ENCODE peak calls at places on chromosome 5, in nine cellular contexts. One of them, this sample, is unnamed.

GRCh38 chr5:172860520-172861443 is 26.7 kb downstream of the ERGIC1 start:
- DNase-seq in nephron progenitor cell: no peak
- DNase-seq in activated CD4-positive, alpha-beta T cell treated with anti-CD3 and anti-CD28 coated beads, Interleukin-2, amount 10 ng/mL, durations not matched to agents 7 days and 5 days: no peak
- DNase-seq in foreskin fibroblast: peak
- DNase-seq in ureter: peak
- DNase-seq in nucleus accumbens: peak
- DNase-seq in activated naive CD4-positive, alpha-beta T cell: no peak
- DNase-seq in lung: peak
- DNase-seq in astrocyte of the spinal cord: peak
- DNase-seq in this sample: peak

GRCh38 chr5:132829742-132830435 is 558 bp downstream of the SHROOM1 start:
- DNase-seq in nephron progenitor cell: peak
- DNase-seq in activated CD4-positive, alpha-beta T cell treated with anti-CD3 and anti-CD28 coated beads, Interleukin-2, amount 10 ng/mL, durations not matched to agents 7 days and 5 days: peak
- DNase-seq in foreskin fibroblast: peak
- DNase-seq in ureter: peak
- DNase-seq in nucleus accumbens: peak
- DNase-seq in activated naive CD4-positive, alpha-beta T cell: peak
- DNase-seq in lung: peak
- DNase-seq in astrocyte of the spinal cord: peak
- DNase-seq in this sample: peak

GRCh38 chr5:89703799-89704198 is 705.8 kb downstream of the CETN3 start:
- DNase-seq in nephron progenitor cell: peak
- DNase-seq in activated CD4-positive, alpha-beta T cell treated with anti-CD3 and anti-CD28 coated beads, Interleukin-2, amount 10 ng/mL, durations not matched to agents 7 days and 5 days: no peak
- DNase-seq in foreskin fibroblast: no peak
- DNase-seq in ureter: no peak
- DNase-seq in nucleus accumbens: no peak
- DNase-seq in activated naive CD4-positive, alpha-beta T cell: no peak
- DNase-seq in lung: no peak
- DNase-seq in astrocyte of the spinal cord: peak
- DNase-seq in this sample: no peak

GRCh38 chr5:60674670-60675069 is 25.3 kb downstream of the DEPDC1B start:
- DNase-seq in nephron progenitor cell: no peak
- DNase-seq in activated CD4-positive, alpha-beta T cell treated with anti-CD3 and anti-CD28 coated beads, Interleukin-2, amount 10 ng/mL, durations not matched to agents 7 days and 5 days: no peak
- DNase-seq in foreskin fibroblast: no peak
- DNase-seq in ureter: no peak
- DNase-seq in nucleus accumbens: no peak
- DNase-seq in activated naive CD4-positive, alpha-beta T cell: no peak
- DNase-seq in lung: no peak
- DNase-seq in astrocyte of the spinal cord: no peak
- DNase-seq in this sample: peak

GRCh38 chr5:139178948-139179347 is 19.2 kb downstream of the SIL1 start:
- DNase-seq in nephron progenitor cell: no peak
- DNase-seq in activated CD4-positive, alpha-beta T cell treated with anti-CD3 and anti-CD28 coated beads, Interleukin-2, amount 10 ng/mL, durations not matched to agents 7 days and 5 days: no peak
- DNase-seq in foreskin fibroblast: no peak
- DNase-seq in ureter: peak
- DNase-seq in nucleus accumbens: no peak
- DNase-seq in activated naive CD4-positive, alpha-beta T cell: no peak
- DNase-seq in lung: peak
- DNase-seq in astrocyte of the spinal cord: peak
- DNase-seq in this sample: no peak

GRCh38 chr5:146519554-146519953 is 3.6 kb upstream of the GPR151 start:
- DNase-seq in nephron progenitor cell: no peak
- DNase-seq in activated CD4-positive, alpha-beta T cell treated with anti-CD3 and anti-CD28 coated beads, Interleukin-2, amount 10 ng/mL, durations not matched to agents 7 days and 5 days: no peak
- DNase-seq in foreskin fibroblast: no peak
- DNase-seq in ureter: no peak
- DNase-seq in nucleus accumbens: no peak
- DNase-seq in activated naive CD4-positive, alpha-beta T cell: no peak
- DNase-seq in lung: no peak
- DNase-seq in astrocyte of the spinal cord: no peak
- DNase-seq in this sample: no peak

GRCh38 chr5:82494942-82495341 is 216.8 kb upstream of the RPS23 start:
- DNase-seq in nephron progenitor cell: no peak
- DNase-seq in activated CD4-positive, alpha-beta T cell treated with anti-CD3 and anti-CD28 coated beads, Interleukin-2, amount 10 ng/mL, durations not matched to agents 7 days and 5 days: no peak
- DNase-seq in foreskin fibroblast: peak
- DNase-seq in ureter: no peak
- DNase-seq in nucleus accumbens: no peak
- DNase-seq in activated naive CD4-positive, alpha-beta T cell: no peak
- DNase-seq in lung: no peak
- DNase-seq in astrocyte of the spinal cord: no peak
- DNase-seq in this sample: no peak

GRCh38 chr5:74422671-74423070 is 217.9 kb downstream of the ENC1 start:
- DNase-seq in nephron progenitor cell: no peak
- DNase-seq in activated CD4-positive, alpha-beta T cell treated with anti-CD3 and anti-CD28 coated beads, Interleukin-2, amount 10 ng/mL, durations not matched to agents 7 days and 5 days: no peak
- DNase-seq in foreskin fibroblast: no peak
- DNase-seq in ureter: no peak
- DNase-seq in nucleus accumbens: no peak
- DNase-seq in activated naive CD4-positive, alpha-beta T cell: no peak
- DNase-seq in lung: no peak
- DNase-seq in astrocyte of the spinal cord: no peak
- DNase-seq in this sample: no peak

GRCh38 chr5:26543987-26544386 is 494.4 kb downstream of the CDH9 start:
- DNase-seq in nephron progenitor cell: no peak
- DNase-seq in activated CD4-positive, alpha-beta T cell treated with anti-CD3 and anti-CD28 coated beads, Interleukin-2, amount 10 ng/mL, durations not matched to agents 7 days and 5 days: no peak
- DNase-seq in foreskin fibroblast: no peak
- DNase-seq in ureter: no peak
- DNase-seq in nucleus accumbens: no peak
- DNase-seq in activated naive CD4-positive, alpha-beta T cell: no peak
- DNase-seq in lung: no peak
- DNase-seq in astrocyte of the spinal cord: no peak
- DNase-seq in this sample: no peak

GRCh38 chr5:171863928-171864327 is 78.3 kb downstream of the SMIM23 start:
- DNase-seq in nephron progenitor cell: no peak
- DNase-seq in activated CD4-positive, alpha-beta T cell treated with anti-CD3 and anti-CD28 coated beads, Interleukin-2, amount 10 ng/mL, durations not matched to agents 7 days and 5 days: no peak
- DNase-seq in foreskin fibroblast: peak
- DNase-seq in ureter: no peak
- DNase-seq in nucleus accumbens: no peak
- DNase-seq in activated naive CD4-positive, alpha-beta T cell: no peak
- DNase-seq in lung: no peak
- DNase-seq in astrocyte of the spinal cord: peak
- DNase-seq in this sample: no peak

GRCh38 chr5:163622796-163623195 is 117.4 kb downstream of the MAT2B start:
- DNase-seq in nephron progenitor cell: no peak
- DNase-seq in activated CD4-positive, alpha-beta T cell treated with anti-CD3 and anti-CD28 coated beads, Interleukin-2, amount 10 ng/mL, durations not matched to agents 7 days and 5 days: no peak
- DNase-seq in foreskin fibroblast: no peak
- DNase-seq in ureter: no peak
- DNase-seq in nucleus accumbens: no peak
- DNase-seq in activated naive CD4-positive, alpha-beta T cell: no peak
- DNase-seq in lung: no peak
- DNase-seq in astrocyte of the spinal cord: peak
- DNase-seq in this sample: no peak

GRCh38 chr5:168238422-168238821 is 53.0 kb upstream of the WWC1 start:
- DNase-seq in nephron progenitor cell: no peak
- DNase-seq in activated CD4-positive, alpha-beta T cell treated with anti-CD3 and anti-CD28 coated beads, Interleukin-2, amount 10 ng/mL, durations not matched to agents 7 days and 5 days: no peak
- DNase-seq in foreskin fibroblast: no peak
- DNase-seq in ureter: no peak
- DNase-seq in nucleus accumbens: no peak
- DNase-seq in activated naive CD4-positive, alpha-beta T cell: no peak
- DNase-seq in lung: no peak
- DNase-seq in astrocyte of the spinal cord: no peak
- DNase-seq in this sample: no peak

GRCh38 chr5:175867587-175868347 is 3.6 kb upstream of the CPLX2 start:
- DNase-seq in nephron progenitor cell: no peak
- DNase-seq in activated CD4-positive, alpha-beta T cell treated with anti-CD3 and anti-CD28 coated beads, Interleukin-2, amount 10 ng/mL, durations not matched to agents 7 days and 5 days: no peak
- DNase-seq in foreskin fibroblast: no peak
- DNase-seq in ureter: no peak
- DNase-seq in nucleus accumbens: no peak
- DNase-seq in activated naive CD4-positive, alpha-beta T cell: no peak
- DNase-seq in lung: no peak
- DNase-seq in astrocyte of the spinal cord: no peak
- DNase-seq in this sample: peak

GRCh38 chr5:140346348-140347221 is at the start of gene HBEGF:
- DNase-seq in nephron progenitor cell: peak
- DNase-seq in activated CD4-positive, alpha-beta T cell treated with anti-CD3 and anti-CD28 coated beads, Interleukin-2, amount 10 ng/mL, durations not matched to agents 7 days and 5 days: peak
- DNase-seq in foreskin fibroblast: peak
- DNase-seq in ureter: peak
- DNase-seq in nucleus accumbens: peak
- DNase-seq in activated naive CD4-positive, alpha-beta T cell: no peak
- DNase-seq in lung: peak
- DNase-seq in astrocyte of the spinal cord: peak
- DNase-seq in this sample: peak

GRCh38 chr5:42423285-42424152 is at the start of gene GHR:
- DNase-seq in nephron progenitor cell: peak
- DNase-seq in activated CD4-positive, alpha-beta T cell treated with anti-CD3 and anti-CD28 coated beads, Interleukin-2, amount 10 ng/mL, durations not matched to agents 7 days and 5 days: peak
- DNase-seq in foreskin fibroblast: peak
- DNase-seq in ureter: peak
- DNase-seq in nucleus accumbens: peak
- DNase-seq in activated naive CD4-positive, alpha-beta T cell: no peak
- DNase-seq in lung: peak
- DNase-seq in astrocyte of the spinal cord: peak
- DNase-seq in this sample: peak

GRCh38 chr5:124651663-124652513 is 94.6 kb downstream of the ZNF608 start:
- DNase-seq in nephron progenitor cell: peak
- DNase-seq in activated CD4-positive, alpha-beta T cell treated with anti-CD3 and anti-CD28 coated beads, Interleukin-2, amount 10 ng/mL, durations not matched to agents 7 days and 5 days: peak
- DNase-seq in foreskin fibroblast: peak
- DNase-seq in ureter: peak
- DNase-seq in nucleus accumbens: peak
- DNase-seq in activated naive CD4-positive, alpha-beta T cell: no peak
- DNase-seq in lung: peak
- DNase-seq in astrocyte of the spinal cord: peak
- DNase-seq in this sample: peak

GRCh38 chr5:107275333-107275732 is 395.4 kb downstream of the EFNA5 start:
- DNase-seq in nephron progenitor cell: no peak
- DNase-seq in activated CD4-positive, alpha-beta T cell treated with anti-CD3 and anti-CD28 coated beads, Interleukin-2, amount 10 ng/mL, durations not matched to agents 7 days and 5 days: no peak
- DNase-seq in foreskin fibroblast: no peak
- DNase-seq in ureter: no peak
- DNase-seq in nucleus accumbens: no peak
- DNase-seq in activated naive CD4-positive, alpha-beta T cell: no peak
- DNase-seq in lung: no peak
- DNase-seq in astrocyte of the spinal cord: no peak
- DNase-seq in this sample: peak

GRCh38 chr5:157799578-157799977 is 56.1 kb downstream of the LSM11 start:
- DNase-seq in nephron progenitor cell: no peak
- DNase-seq in activated CD4-positive, alpha-beta T cell treated with anti-CD3 and anti-CD28 coated beads, Interleukin-2, amount 10 ng/mL, durations not matched to agents 7 days and 5 days: no peak
- DNase-seq in foreskin fibroblast: no peak
- DNase-seq in ureter: no peak
- DNase-seq in nucleus accumbens: no peak
- DNase-seq in activated naive CD4-positive, alpha-beta T cell: no peak
- DNase-seq in lung: no peak
- DNase-seq in astrocyte of the spinal cord: no peak
- DNase-seq in this sample: no peak

GRCh38 chr5:75639912-75640311 is 28.7 kb downstream of the ANKDD1B start:
- DNase-seq in nephron progenitor cell: no peak
- DNase-seq in activated CD4-positive, alpha-beta T cell treated with anti-CD3 and anti-CD28 coated beads, Interleukin-2, amount 10 ng/mL, durations not matched to agents 7 days and 5 days: no peak
- DNase-seq in foreskin fibroblast: no peak
- DNase-seq in ureter: no peak
- DNase-seq in nucleus accumbens: no peak
- DNase-seq in activated naive CD4-positive, alpha-beta T cell: no peak
- DNase-seq in lung: no peak
- DNase-seq in astrocyte of the spinal cord: no peak
- DNase-seq in this sample: no peak

This sample was measured in mucosa of gallbladder.